ENCODE peak calls at places on chromosomes 3 and 15, in four cellular contexts. X, F, Z and C are unnamed samples.

GRCh38 chr3:61847784-61848462 is 286.6 kb downstream of the PTPRG start:
- DNase-seq in X (peak), F (peak), Z (peak), C (peak)

GRCh38 chr3:72436863-72437592 is 411.2 kb downstream of the SHQ1 start:
- DNase-seq in X (no peak), F (no peak), Z (no peak), C (no peak)

GRCh38 chr3:158743664-158744566 is 11.7 kb upstream of the RARRES1 start:
- DNase-seq in X (no peak), F (no peak), Z (no peak), C (no peak)

GRCh38 chr3:58580826-58581327 is 3.7 kb upstream of the FAM107A start:
- DNase-seq in X (peak), F (no peak), Z (no peak), C (peak)

GRCh38 chr15:95205101-95205500 is 973.7 kb downstream of the MCTP2 start:
- DNase-seq in X (no peak), F (no peak), Z (no peak), C (no peak)

GRCh38 chr3:187750041-187750512 is 4.8 kb upstream of the BCL6 start:
- DNase-seq in X (peak), F (peak), Z (no peak), C (peak)

GRCh38 chr15:100726426-100727190 is 124.2 kb downstream of the ASB7 start:
- DNase-seq in X (no peak), F (peak), Z (peak), C (peak)

GRCh38 chr15:85463273-85463937 is 83.0 kb downstream of the AKAP13 start:
- DNase-seq in X (no peak), F (no peak), Z (no peak), C (no peak)

GRCh38 chr15:68208641-68209240 is 3.6 kb upstream of the CALML4 start:
- DNase-seq in X (no peak), F (no peak), Z (no peak), C (no peak)

GRCh38 chr3:39296197-39297077 is 16.6 kb upstream of the CX3CR1 start:
- DNase-seq in X (no peak), F (no peak), Z (no peak), C (no peak)

GRCh38 chr15:94205366-94205765 is 26.0 kb upstream of the MCTP2 start:
- DNase-seq in X (no peak), F (no peak), Z (peak), C (no peak)

GRCh38 chr15:46229263-46229662 is 594.4 kb downstream of the SQOR start:
- DNase-seq in X (no peak), F (no peak), Z (no peak), C (no peak)

GRCh38 chr3:13014755-13015285 is 58.4 kb downstream of the IQSEC1 start:
- DNase-seq in X (no peak), F (no peak), Z (no peak), C (no peak)

GRCh38 chr3:46208167-46208704 is at the start of gene CCR1:
- DNase-seq in X (peak), F (peak), Z (peak), C (peak)

GRCh38 chr3:50274371-50275104 is 4.3 kb upstream of the LSMEM2 start:
- DNase-seq in X (peak), F (no peak), Z (peak), C (peak)

GRCh38 chr3:129353589-129353941 is 74.9 kb downstream of the EFCAB12 start:
- DNase-seq in X (no peak), F (no peak), Z (no peak), C (no peak)

GRCh38 chr3:42067324-42067723 is 23.8 kb upstream of the TRAK1 start:
- DNase-seq in X (peak), F (no peak), Z (peak), C (peak)

GRCh38 chr3:16478516-16478915 is 35.0 kb downstream of the RFTN1 start:
- DNase-seq in X (no peak), F (no peak), Z (peak), C (peak)

GRCh38 chr3:32531010-32531647 is 28.5 kb upstream of the CMTM6 start:
- DNase-seq in X (no peak), F (no peak), Z (no peak), C (no peak)

GRCh38 chr3:23701711-23702110 is 104.0 kb upstream of the UBE2E1 start:
- DNase-seq in X (no peak), F (no peak), Z (no peak), C (no peak)

GRCh38 chr3:23698652-23699313 is 107.0 kb upstream of the UBE2E1 start:
- DNase-seq in X (no peak), F (no peak), Z (no peak), C (no peak)

GRCh38 chr3:23702198-23702597 is 103.6 kb upstream of the UBE2E1 start:
- DNase-seq in X (peak), F (no peak), Z (no peak), C (no peak)

GRCh38 chr3:23696842-23697241 is 108.9 kb upstream of the UBE2E1 start:
- DNase-seq in X (peak), F (no peak), Z (peak), C (peak)

GRCh38 chr3:23697416-23697815 is 108.3 kb upstream of the UBE2E1 start:
- DNase-seq in X (no peak), F (no peak), Z (no peak), C (no peak)
- H3K4me3 ChIP-seq in X (no peak), F (no peak), Z (no peak), C (no peak)

GRCh38 chr3:25428950-25429349 is 887 bp downstream of the RARB start:
- DNase-seq in X (no peak), F (no peak), Z (no peak), C (peak)
- H3K4me3 ChIP-seq in X (peak), F (peak), Z (peak), C (no peak)

GRCh38 chr3:170909129-170909903 is 879 bp upstream of the EIF5A2 start:
- DNase-seq in X (peak), F (peak), Z (peak), C (peak)
- H3K4me3 ChIP-seq in X (no peak), F (peak), Z (no peak), C (peak)

DNA sequence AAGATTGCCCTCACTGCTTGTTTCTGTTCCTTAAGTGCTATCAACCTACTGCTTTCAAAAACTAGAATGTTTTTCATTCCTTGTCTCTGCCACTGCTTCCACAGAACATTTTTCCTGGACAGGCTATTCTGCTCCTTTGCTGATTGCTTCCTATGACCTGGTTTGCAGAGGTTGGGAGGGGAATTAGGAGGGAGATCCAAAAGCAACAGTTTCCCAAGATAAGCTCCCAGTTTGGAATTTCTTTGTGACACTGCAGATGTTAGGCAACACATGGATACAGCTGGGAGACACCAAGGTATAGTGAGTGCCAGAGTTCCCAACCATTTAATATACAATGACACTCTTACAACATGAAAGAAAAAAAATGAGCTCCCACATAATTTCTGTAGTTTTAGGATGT is 1036.5 kb downstream of the ROBO2 start:
- DNase-seq in X (no peak), F (no peak), Z (no peak), C (peak)
- H3K4me3 ChIP-seq in X (no peak), F (no peak), Z (no peak), C (no peak)

GRCh38 chr15:52288051-52288942 is 7.3 kb downstream of the MYO5C start:
- DNase-seq in X (peak), F (no peak), Z (no peak), C (no peak)
- H3K4me3 ChIP-seq in X (no peak), F (no peak), Z (no peak), C (no peak)

GRCh38 chr15:36332896-36333295 is 246.5 kb upstream of the CDIN1 start:
- DNase-seq in X (no peak), F (no peak), Z (no peak), C (no peak)

GRCh38 chr15:36330598-36330997 is 248.8 kb upstream of the CDIN1 start:
- DNase-seq in X (no peak), F (no peak), Z (no peak), C (no peak)

GRCh38 chr15:36332301-36332700 is 247.1 kb upstream of the CDIN1 start:
- DNase-seq in X (no peak), F (no peak), Z (peak), C (peak)

GRCh38 chr15:36329592-36329991 is 249.8 kb upstream of the CDIN1 start:
- DNase-seq in X (no peak), F (no peak), Z (no peak), C (no peak)

GRCh38 chr15:36331531-36332275 is 247.7 kb upstream of the CDIN1 start:
- DNase-seq in X (no peak), F (no peak), Z (peak), C (peak)
- H3K4me3 ChIP-seq in X (no peak), F (no peak), Z (no peak), C (peak)

GRCh38 chr3:11610044-11610671 is 33.6 kb downstream of the VGLL4 start:
- DNase-seq in X (peak), F (no peak), Z (peak), C (no peak)

GRCh38 chr3:11609481-11609880 is 34.2 kb downstream of the VGLL4 start:
- DNase-seq in X (no peak), F (no peak), Z (no peak), C (no peak)

GRCh38 chr3:11612515-11613184 is 31.1 kb downstream of the VGLL4 start:
- DNase-seq in X (no peak), F (no peak), Z (no peak), C (peak)

GRCh38 chr3:11610700-11611099 is 33.0 kb downstream of the VGLL4 start:
- DNase-seq in X (no peak), F (no peak), Z (no peak), C (no peak)

GRCh38 chr3:11611271-11611893 is 32.3 kb downstream of the VGLL4 start:
- DNase-seq in X (no peak), F (no peak), Z (no peak), C (no peak)
- H3K4me3 ChIP-seq in X (no peak), F (no peak), Z (no peak), C (no peak)

GRCh38 chr3:2978977-2979732 is 131.0 kb downstream of the IL5RA start:
- DNase-seq in X (no peak), F (no peak), Z (no peak), C (no peak)
- H3K4me3 ChIP-seq in X (no peak), F (no peak), Z (no peak), C (no peak)